ENCODE peak calls at places on chromosomes 16 and 17, in nine cellular contexts. B, C, H, R, G, N, L, Z and F are unnamed samples.

GRCh38 chr16:82038941-82039340 is 3.9 kb downstream of the HSD17B2 start:
- DNase-seq in L (no peak), B (no peak), H (peak), G (no peak), N (no peak), R (no peak), Z (no peak), C (no peak), F (no peak)

GRCh38 chr17:33499025-33499424 is 205.9 kb upstream of the ASIC2 start:
- DNase-seq in C (no peak), L (no peak), B (no peak), N (no peak), R (no peak), H (no peak), G (no peak), Z (no peak), F (no peak)

GRCh38 chr17:71247455-71248015 is 873.3 kb upstream of the SOX9 start:
- DNase-seq in B (no peak), N (no peak), L (no peak), C (no peak), R (no peak), G (no peak), H (no peak), Z (no peak), F (peak)

GRCh38 chr17:19398301-19399181 is 11.6 kb upstream of the MFAP4 start:
- DNase-seq in Z (no peak), G (peak), L (peak), R (no peak), B (no peak), C (no peak), H (peak), N (peak), F (peak)

GRCh38 chr16:48613061-48613957 is 3.3 kb upstream of the N4BP1 start:
- DNase-seq in H (no peak), G (peak), L (no peak), B (peak), Z (peak), C (no peak), N (peak), R (no peak), F (peak)

GRCh38 chr17:52233632-52234031 is 75.1 kb upstream of the CA10 start:
- DNase-seq in B (no peak), Z (no peak), H (no peak), L (peak), C (no peak), G (no peak), R (no peak), N (no peak), F (no peak)

GRCh38 chr17:30092886-30093285 is 23.7 kb upstream of the NSRP1 start:
- DNase-seq in B (no peak), G (no peak), N (no peak), R (no peak), L (no peak), H (no peak), C (no peak), Z (no peak), F (no peak)

GRCh38 chr17:14334919-14335318 is 34.0 kb downstream of the HS3ST3B1 start:
- DNase-seq in N (no peak), L (no peak), C (no peak), Z (no peak), G (peak), H (no peak), R (no peak), B (no peak), F (no peak)

GRCh38 chr16:2511128-2511785 is 2.5 kb upstream of the ATP6V0C start:
- DNase-seq in L (peak), G (peak), H (no peak), R (no peak), C (no peak), Z (no peak), B (no peak), N (no peak), F (peak)

GRCh38 chr16:67939507-67940435 is 3.1 kb upstream of the PSMB10 start:
- DNase-seq in H (no peak), R (no peak), N (no peak), G (no peak), L (peak), Z (no peak), B (no peak), C (no peak), F (no peak)

GRCh38 chr16:15422222-15422621 is 12.2 kb upstream of the BMERB1 start:
- DNase-seq in H (no peak), R (no peak), C (no peak), N (no peak), B (no peak), Z (no peak), G (no peak), L (no peak), F (no peak)

GRCh38 chr17:7834554-7834890 is 505 bp downstream of the KDM6B start:
- DNase-seq in R (no peak), H (no peak), B (peak), Z (no peak), L (peak), N (no peak), C (no peak), G (no peak), F (peak)

GRCh38 chr17:27462714-27463113 is 6.5 kb downstream of the KSR1 start:
- DNase-seq in H (no peak), B (no peak), Z (no peak), G (no peak), R (no peak), C (no peak), N (no peak), L (no peak), F (no peak)

GRCh38 chr17:44556114-44556853 is 1.0 kb upstream of the FZD2 start:
- DNase-seq in H (peak), R (peak), L (peak), B (no peak), C (no peak), G (peak), N (peak), Z (no peak), F (peak)

GRCh38 chr17:74968361-74968780 is 4.2 kb downstream of the HID1 start:
- DNase-seq in H (no peak), B (no peak), L (no peak), C (no peak), G (no peak), N (no peak), R (no peak), Z (no peak), F (no peak)

GRCh38 chr17:70274255-70274654 is 104.9 kb downstream of the KCNJ2 start:
- DNase-seq in R (no peak), N (no peak), B (no peak), L (no peak), Z (no peak), C (no peak), G (no peak), H (no peak), F (no peak)

GRCh38 chr16:69909760-69910159 is 41.4 kb upstream of the CLEC18A start:
- DNase-seq in L (no peak), R (no peak), N (no peak), G (no peak), B (no peak), Z (no peak), C (no peak), H (no peak), F (no peak)

GRCh38 chr17:48294989-48295892 is 134.8 kb downstream of the SKAP1 start:
- DNase-seq in L (no peak), R (no peak), H (no peak), G (peak), N (no peak), C (no peak), B (no peak), Z (no peak), F (no peak)

GRCh38 chr17:5557485-5557884 is 26.8 kb downstream of the NLRP1 start:
- DNase-seq in H (no peak), C (no peak), N (no peak), G (peak), Z (peak), R (no peak), B (no peak), L (no peak), F (peak)

GRCh38 chr17:1724351-1724868 is at the start of gene WDR81:
- DNase-seq in L (peak), N (peak), B (peak), G (peak), C (peak), R (peak), Z (no peak), H (peak), F (peak)

GRCh38 chr17:81397314-81398169 is 2.3 kb downstream of the BAHCC1 start:
- DNase-seq in G (peak), Z (no peak), R (no peak), N (peak), L (peak), B (no peak), H (peak), C (no peak), F (peak)

GRCh38 chr16:30356401-30357084 is 1.4 kb upstream of the CD2BP2 start:
- DNase-seq in Z (no peak), L (peak), B (no peak), C (no peak), R (no peak), G (no peak), N (peak), H (no peak), F (no peak)

GRCh38 chr17:9002610-9003354 is 18.5 kb upstream of the NTN1 start:
- DNase-seq in L (no peak), N (no peak), G (peak), C (no peak), H (peak), B (no peak), R (no peak), Z (no peak), F (no peak)

GRCh38 chr16:68590201-68590994 is 51.3 kb downstream of the ZFP90 start:
- DNase-seq in Z (no peak), B (peak), N (no peak), H (no peak), C (peak), G (peak), R (peak), L (peak), F (peak)

GRCh38 chr17:13030459-13031305 is 12.9 kb upstream of the ELAC2 start:
- DNase-seq in N (peak), C (peak), L (no peak), B (peak), H (peak), R (no peak), G (peak), Z (no peak), F (peak)

GRCh38 chr17:46870116-46870803 is 18.9 kb downstream of the WNT9B start:
- DNase-seq in C (no peak), Z (no peak), B (no peak), R (no peak), G (no peak), N (no peak), L (no peak), H (no peak), F (no peak)

GRCh38 chr17:58192612-58193011 is at the start of gene EPX:
- DNase-seq in C (no peak), N (no peak), G (no peak), R (no peak), B (no peak), Z (no peak), H (no peak), L (no peak), F (no peak)

GRCh38 chr16:11743308-11744074 is 834 bp upstream of the TXNDC11 start:
- DNase-seq in H (peak), Z (no peak), B (peak), G (peak), R (no peak), C (no peak), L (peak), N (no peak), F (peak)

GRCh38 chr17:47674503-47674902 is 19.5 kb upstream of the TBKBP1 start:
- DNase-seq in R (no peak), G (no peak), N (no peak), L (no peak), Z (no peak), H (no peak), C (no peak), B (no peak), F (no peak)

GRCh38 chr17:70314506-70314905 is 145.2 kb downstream of the KCNJ2 start:
- DNase-seq in G (no peak), L (no peak), C (no peak), R (no peak), H (no peak), N (no peak), Z (no peak), B (no peak), F (no peak)

GRCh38 chr16:57621521-57622268 is 6.7 kb upstream of the ADGRG1 start:
- DNase-seq in L (peak), B (no peak), Z (no peak), N (no peak), R (no peak), H (no peak), C (no peak), G (no peak), F (no peak)

GRCh38 chr17:78263063-78263735 is 31.8 kb downstream of the TMEM235 start:
- DNase-seq in Z (no peak), R (no peak), H (no peak), B (peak), C (no peak), G (peak), L (no peak), N (no peak), F (no peak)

GRCh38 chr17:14198575-14198974 is 38.1 kb downstream of the CDRT15 start:
- DNase-seq in H (no peak), G (no peak), C (no peak), N (no peak), R (no peak), L (no peak), Z (no peak), B (no peak), F (no peak)

GRCh38 chr16:72995151-72995881 is 52.6 kb downstream of the ZFHX3 start:
- DNase-seq in B (no peak), Z (no peak), N (no peak), H (no peak), R (no peak), C (no peak), L (no peak), G (no peak), F (no peak)

GRCh38 chr17:45341389-45342158 is 24.8 kb upstream of the MAP3K14 start:
- DNase-seq in L (peak), C (no peak), B (peak), N (no peak), G (peak), H (peak), R (no peak), Z (peak), F (peak)

GRCh38 chr16:64948056-64948455 is 173.8 kb downstream of the CDH11 start:
- DNase-seq in B (no peak), R (no peak), Z (no peak), N (no peak), L (no peak), C (no peak), G (no peak), H (no peak), F (no peak)

GRCh38 chr16:81817789-81818304 is 38.8 kb downstream of the PLCG2 start:
- DNase-seq in Z (no peak), R (no peak), G (no peak), C (no peak), N (no peak), B (no peak), L (no peak), H (no peak), F (no peak)

GRCh38 chr16:48524348-48525200 is 85.4 kb downstream of the N4BP1 start:
- DNase-seq in R (no peak), L (no peak), B (no peak), C (no peak), Z (no peak), H (no peak), G (no peak), N (no peak), F (no peak)

GRCh38 chr17:41322264-41322902 is 6.9 kb upstream of the KRTAP17-1 start:
- DNase-seq in R (no peak), H (peak), B (no peak), C (no peak), Z (peak), N (peak), L (peak), G (peak), F (peak)